ENCODE peak calls at places on chromosomes 2 and 18, in seven cellular contexts. R, U, C, V, N, E and P are unnamed samples.

GRCh38 chr2:233820766-233821105 is 33.6 kb downstream of the HJURP start:
- DNase-seq in R (no peak), U (no peak), C (no peak), V (no peak), N (no peak), E (no peak), P (no peak)

GRCh38 chr2:46913471-46914381 is 1.9 kb downstream of the MCFD2 start:
- DNase-seq in R (peak), U (peak), C (no peak), V (no peak), N (no peak), E (no peak), P (no peak)

GRCh38 chr18:50866765-50867164 is 12.2 kb upstream of the ME2 start:
- DNase-seq in R (no peak), U (no peak), C (peak), V (no peak), N (peak), E (peak), P (peak)

GRCh38 chr2:224817676-224818075 is 101.5 kb upstream of the CCDC195 start:
- DNase-seq in R (no peak), U (no peak), C (no peak), V (no peak), N (no peak), E (no peak), P (no peak)

GRCh38 chr18:79874553-79875530 is 76.6 kb downstream of the SLC66A2 start:
- DNase-seq in R (no peak), U (no peak), C (no peak), V (no peak), N (no peak), E (no peak), P (no peak)

GRCh38 chr2:43676322-43677050 is at the start of gene C1GALT1C1L:
- DNase-seq in R (peak), U (peak), C (no peak), V (peak), N (peak), E (peak), P (peak)

GRCh38 chr2:28662468-28663095 is 89.0 kb upstream of the PPP1CB start:
- DNase-seq in R (peak), U (no peak), C (no peak), V (peak), N (no peak), E (no peak), P (no peak)

GRCh38 chr2:66948234-66948633 is 448.9 kb upstream of the ETAA1 start:
- DNase-seq in R (no peak), U (no peak), C (no peak), V (no peak), N (peak), E (peak), P (no peak)

GRCh38 chr2:218234487-218234886 is 17.5 kb downstream of the ARPC2 start:
- DNase-seq in R (no peak), U (no peak), C (no peak), V (no peak), N (no peak), E (no peak), P (no peak)

GRCh38 chr18:30135938-30136337 is 906.6 kb downstream of the DSC3 start:
- DNase-seq in R (no peak), U (no peak), C (no peak), V (no peak), N (no peak), E (no peak), P (no peak)

GRCh38 chr18:22983175-22983574 is 50.0 kb downstream of the RBBP8 start:
- DNase-seq in R (no peak), U (peak), C (peak), V (peak), N (peak), E (peak), P (peak)

GRCh38 chr2:2743164-2743571 is 412.1 kb upstream of the MYT1L start:
- DNase-seq in R (peak), U (no peak), C (no peak), V (no peak), N (peak), E (no peak), P (no peak)

GRCh38 chr2:68318686-68319396 is 908 bp downstream of the CNRIP1 start:
- DNase-seq in R (no peak), U (peak), C (no peak), V (peak), N (peak), E (peak), P (no peak)

GRCh38 chr2:117931978-117932377 is 81.9 kb downstream of the CCDC93 start:
- DNase-seq in R (no peak), U (no peak), C (no peak), V (no peak), N (no peak), E (no peak), P (no peak)

GRCh38 chr2:72198532-72199241 is 51.0 kb upstream of the CYP26B1 start:
- DNase-seq in R (no peak), U (peak), C (no peak), V (no peak), N (no peak), E (no peak), P (no peak)

GRCh38 chr2:25131567-25132295 is 36.6 kb downstream of the POMC start:
- DNase-seq in R (no peak), U (no peak), C (peak), V (no peak), N (no peak), E (no peak), P (no peak)

GRCh38 chr2:96241901-96242611 is 23.7 kb downstream of the TMEM127 start:
- DNase-seq in R (peak), U (peak), C (peak), V (peak), N (peak), E (peak), P (peak)

GRCh38 chr18:46563317-46563716 is 93.7 kb downstream of the LOXHD1 start:
- DNase-seq in R (no peak), U (no peak), C (no peak), V (no peak), N (no peak), E (no peak), P (no peak)

GRCh38 chr2:237482485-237482884 is 4.6 kb upstream of the MLPH start:
- DNase-seq in R (peak), U (peak), C (no peak), V (no peak), N (peak), E (peak), P (no peak)

GRCh38 chr2:233690444-233690843 is 2.2 kb upstream of the UGT1A6 start:
- DNase-seq in R (peak), U (no peak), C (no peak), V (no peak), N (no peak), E (no peak), P (no peak)

GRCh38 chr18:46283268-46283667 is 179.1 kb downstream of the HAUS1 start:
- DNase-seq in R (no peak), U (no peak), C (no peak), V (no peak), N (no peak), E (no peak), P (no peak)

GRCh38 chr2:65576278-65576677 is 143.9 kb upstream of the SPRED2 start:
- DNase-seq in R (no peak), U (no peak), C (no peak), V (no peak), N (no peak), E (no peak), P (no peak)

GRCh38 chr2:29113891-29114321 is 1.3 kb upstream of the CLIP4 start:
- DNase-seq in R (peak), U (peak), C (peak), V (no peak), N (peak), E (peak), P (no peak)

GRCh38 chr18:79345981-79346380 is 49.7 kb upstream of the NFATC1 start:
- DNase-seq in R (no peak), U (no peak), C (no peak), V (no peak), N (no peak), E (no peak), P (no peak)

GRCh38 chr2:205858781-205859478 is 176.6 kb downstream of the NRP2 start:
- DNase-seq in R (peak), U (peak), C (no peak), V (no peak), N (no peak), E (no peak), P (peak)

GRCh38 chr2:84959045-84959493 is 11.9 kb upstream of the KCMF1 start:
- DNase-seq in R (no peak), U (peak), C (no peak), V (no peak), N (no peak), E (peak), P (no peak)

GRCh38 chr2:227164745-227165350 is 424 bp downstream of the COL4A3 start:
- DNase-seq in R (peak), U (no peak), C (peak), V (no peak), N (no peak), E (no peak), P (peak)

GRCh38 chr2:180101846-180102245 is 94.7 kb upstream of the CWC22 start:
- DNase-seq in R (no peak), U (no peak), C (no peak), V (no peak), N (no peak), E (no peak), P (no peak)

GRCh38 chr2:6181525-6182270 is 489.5 kb downstream of the SOX11 start:
- DNase-seq in R (no peak), U (no peak), C (no peak), V (peak), N (no peak), E (no peak), P (no peak)

GRCh38 chr18:70634576-70635147 is 345.8 kb downstream of the SOCS6 start:
- DNase-seq in R (no peak), U (no peak), C (no peak), V (no peak), N (no peak), E (no peak), P (no peak)

GRCh38 chr2:32941944-32942690 is 4.6 kb upstream of the LTBP1 start:
- DNase-seq in R (no peak), U (no peak), C (no peak), V (no peak), N (no peak), E (no peak), P (no peak)